ENCODE peak calls at places on chromosomes 7 and 10, in five cellular contexts. R is Peyer's patch, L is adrenal gland, V is A549, K is gastrocnemius medialis. Y is an unnamed sample.

GRCh38 chr10:17203416-17203815 is 1.9 kb upstream of the TRDMT1 start:
- DNase-seq in L (no peak), V (no peak), R (no peak), K (no peak), Y (no peak)

GRCh38 chr7:17786314-17786852 is 153.9 kb downstream of the SNX13 start:
- DNase-seq in K (no peak), L (no peak), V (no peak), R (no peak), Y (no peak)

GRCh38 chr7:132116369-132116768 is 459.9 kb downstream of the PLXNA4 start:
- DNase-seq in K (no peak), L (no peak), V (peak; percentile 89), R (no peak), Y (no peak)

GRCh38 chr10:98272690-98273453 is 4.9 kb upstream of the LOXL4 start:
- DNase-seq in V (no peak), R (no peak), K (no peak), L (no peak), Y (no peak)

GRCh38 chr7:107269815-107270214 is 101.0 kb downstream of the HBP1 start:
- DNase-seq in K (no peak), L (no peak), R (no peak), V (no peak), Y (no peak)

GRCh38 chr10:77606751-77607150 is 30.9 kb downstream of the KCNMA1 start:
- DNase-seq in K (no peak), L (no peak), V (no peak), R (no peak), Y (peak; percentile 68)

GRCh38 chr10:97828721-97829120 is 20.9 kb upstream of the GOLGA7B start:
- DNase-seq in R (no peak), K (no peak), V (no peak), L (no peak), Y (no peak)

GRCh38 chr7:128833148-128833938 is 3.1 kb downstream of the FLNC start:
- DNase-seq in K (peak; percentile 74), R (no peak), V (no peak), L (no peak), Y (no peak)

GRCh38 chr7:114793155-114793849 is 128.6 kb upstream of the MDFIC start:
- DNase-seq in V (no peak), L (no peak), R (no peak), K (no peak), Y (no peak)

GRCh38 chr10:90218846-90219245 is 517.5 kb downstream of the KIF20B start:
- DNase-seq in V (no peak), K (no peak), L (no peak), R (no peak), Y (no peak)

GRCh38 chr10:70132098-70133029 is at the start of gene AIFM2:
- DNase-seq in K (peak; percentile 61), L (peak; percentile 91), R (peak; percentile 95), V (peak; percentile 83), Y (peak; percentile 60)

GRCh38 chr7:139591550-139592195 is 68.2 kb downstream of the CLEC2L start:
- DNase-seq in R (no peak), V (no peak), K (no peak), L (no peak), Y (no peak)

GRCh38 chr7:16991551-16991950 is 109.8 kb upstream of the AGR3 start:
- DNase-seq in R (no peak), V (no peak), L (no peak), K (no peak), Y (no peak)

GRCh38 chr10:118585794-118586193 is 9.7 kb downstream of the PRLHR start:
- DNase-seq in L (no peak), V (no peak), R (no peak), K (no peak), Y (no peak)

GRCh38 chr7:40200791-40201190 is 66.0 kb downstream of the SUGCT start:
- DNase-seq in L (no peak), R (no peak), K (no peak), V (no peak), Y (no peak)

GRCh38 chr7:128407751-128408708 is 1.8 kb downstream of the IMPDH1 start:
- DNase-seq in K (no peak), L (no peak), R (no peak), V (no peak), Y (no peak)

GRCh38 chr7:117484988-117485655 is 5.3 kb downstream of the CFTR start:
- DNase-seq in R (no peak), V (no peak), K (no peak), L (no peak), Y (no peak)

DNA sequence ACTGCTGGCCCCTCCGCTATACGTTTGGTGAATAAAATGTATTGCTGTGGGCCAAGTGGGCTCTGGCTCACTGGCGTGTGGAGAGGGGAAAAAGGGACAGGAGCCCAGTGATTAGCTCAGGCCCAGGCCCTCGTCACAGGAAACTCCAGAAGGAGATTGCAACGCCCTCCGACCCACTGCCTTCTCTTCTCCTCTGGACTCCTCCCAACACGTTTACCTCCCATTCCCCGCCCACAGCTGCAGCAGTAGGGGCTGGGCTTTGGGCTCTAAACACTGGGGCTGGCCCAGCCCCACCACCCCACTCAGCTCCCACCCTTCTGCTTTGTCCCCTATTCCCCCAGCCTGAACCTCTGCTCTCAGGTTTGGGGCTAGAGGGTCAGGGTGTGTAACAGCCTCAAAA is 173.9 kb downstream of the NEURL1 start:
- DNase-seq in L (no peak), R (no peak), V (no peak), K (no peak), Y (no peak)
- TF ChIP-seq POLR2A in L (no peak), R (no peak), V (no peak), K (no peak), Y (no peak)

GRCh38 chr10:52316005-52316404 is 1.9 kb downstream of the DKK1 start:
- DNase-seq in V (peak; percentile 20), L (no peak), R (no peak), K (no peak), Y (no peak)

GRCh38 chr10:52312999-52313349 is 1.1 kb upstream of the DKK1 start:
- DNase-seq in K (no peak), R (no peak), L (no peak), V (peak; percentile 39), Y (no peak)

GRCh38 chr10:52313350-52314006 is 603 bp upstream of the DKK1 start:
- DNase-seq in R (no peak), K (no peak), L (no peak), V (no peak), Y (no peak)

GRCh38 chr10:52314822-52315552 is 906 bp downstream of the DKK1 start:
- DNase-seq in K (no peak), V (peak; percentile 60), L (no peak), R (no peak), Y (no peak)

GRCh38 chr10:52314007-52314821 is at the start of gene DKK1:
- DNase-seq in L (peak; percentile 48), V (peak; percentile 95), K (peak; percentile 17), R (peak; percentile 81), Y (no peak)
- TF ChIP-seq CTCF in L (peak; percentile 31), V (peak; percentile 95), K (peak; percentile 70), R (peak; percentile 60), Y (peak; percentile 53)

GRCh38 chr7:134254311-134254710 is 62.4 kb downstream of the SLC35B4 start:
- DNase-seq in V (peak; percentile 61), R (no peak), L (no peak), K (no peak), Y (no peak)

GRCh38 chr7:134255814-134256213 is 60.9 kb downstream of the SLC35B4 start:
- DNase-seq in V (peak; percentile 24), K (no peak), L (no peak), R (no peak), Y (no peak)
- TF ChIP-seq POLR2A in V (no peak), K (no peak), L (no peak), R (no peak), Y (no peak)

GRCh38 chr10:113933894-113934532 is 79.6 kb downstream of the NHLRC2 start:
- DNase-seq in K (no peak), R (no peak), L (no peak), V (no peak), Y (no peak)

GRCh38 chr10:113937756-113938155 is 83.3 kb downstream of the NHLRC2 start:
- DNase-seq in R (no peak), L (no peak), V (no peak), K (no peak), Y (no peak)

GRCh38 chr10:113937258-113937657 is 82.8 kb downstream of the NHLRC2 start:
- DNase-seq in K (no peak), V (no peak), L (no peak), R (no peak), Y (no peak)

GRCh38 chr10:113941140-113941539 is 86.7 kb downstream of the NHLRC2 start:
- DNase-seq in L (no peak), K (no peak), V (no peak), R (no peak), Y (no peak)

DNA sequence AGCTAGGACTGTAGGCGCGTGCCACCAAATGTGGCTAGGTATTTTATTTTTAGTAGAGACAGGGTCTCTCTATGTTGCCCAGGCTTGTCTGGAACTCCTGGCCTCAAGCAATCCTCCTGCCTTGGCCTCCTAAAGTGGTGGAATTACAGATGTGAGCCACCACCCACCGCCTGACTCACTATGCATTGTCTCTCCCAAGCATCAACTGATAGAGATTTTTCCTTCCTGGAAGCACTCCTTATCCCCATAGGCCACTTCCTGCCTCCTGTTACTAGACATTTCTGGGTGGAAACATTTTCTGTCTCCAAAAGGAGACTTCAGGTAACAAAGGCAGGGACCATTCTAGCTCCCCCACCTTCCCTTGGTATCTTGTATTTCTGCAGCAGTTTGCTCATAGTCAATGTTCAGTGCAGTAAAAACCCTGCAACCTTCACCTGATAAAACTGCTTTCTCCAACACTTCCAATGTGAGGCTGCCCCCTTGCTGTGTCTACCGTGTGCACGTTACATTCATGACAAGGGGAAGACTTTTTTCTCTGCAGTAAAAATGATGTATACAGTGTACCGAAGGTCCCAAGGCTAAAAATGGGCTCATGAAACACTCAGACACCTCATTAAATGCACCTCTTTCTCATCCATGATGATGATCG is 84.9 kb downstream of the NHLRC2 start:
- DNase-seq in L (no peak), K (no peak), V (no peak), R (no peak), Y (no peak)
- TF ChIP-seq CTCF in L (no peak), K (no peak), V (no peak), R (no peak), Y (no peak)

Y was measured in breast epithelium.